ENCODE peak calls at places on chromosome 3, in five cellular contexts. U is IMR-90, Q is pancreas, J is thoracic aorta, Z is lower lobe of right lung. G is an unnamed sample.

GRCh38 chr3:136728918-136729317 is 23.3 kb downstream of the STAG1 start:
- DNase-seq in Q (no peak), J (no peak), Z (no peak), U (peak; percentile 67), G (no peak)

GRCh38 chr3:126947429-126947828 is 35.5 kb upstream of the PLXNA1 start:
- DNase-seq in Q (no peak), J (no peak), Z (no peak), U (no peak), G (no peak)

GRCh38 chr3:193008654-193009053 is 91.0 kb upstream of the MB21D2 start:
- DNase-seq in Q (no peak), U (no peak), Z (no peak), J (no peak), G (no peak)

GRCh38 chr3:36906504-36907149 is 38.2 kb downstream of the TRANK1 start:
- DNase-seq in Z (no peak), J (no peak), Q (no peak), U (peak; percentile 67), G (no peak)

GRCh38 chr3:99825239-99825638 is 7.6 kb downstream of the CMSS1 start:
- DNase-seq in Z (no peak), J (no peak), Q (no peak), U (peak; percentile 31), G (no peak)

GRCh38 chr3:49199244-49199899 is 28.0 kb downstream of the KLHDC8B start:
- DNase-seq in U (peak; percentile 24), J (peak; percentile 64), Q (peak; percentile 33), Z (peak; percentile 81), G (peak; percentile 85)

GRCh38 chr3:157441102-157441622 is 4.5 kb downstream of the PTX3 start:
- DNase-seq in J (no peak), Q (no peak), Z (no peak), U (no peak), G (no peak)

GRCh38 chr3:157079677-157080369 is 80.1 kb downstream of the CCNL1 start:
- DNase-seq in Z (no peak), J (no peak), Q (no peak), U (no peak), G (no peak)